ENCODE peak calls at places on chromosome 2, in ten cellular contexts. L, A, Z, Q, N, D, M, R, K and W are unnamed samples.

GRCh38 chr2:64792995-64793639 is 139.4 kb upstream of the SERTAD2 start:
- DNase-seq in L (no peak), M (no peak), R (no peak), Q (no peak), N (no peak), A (no peak), K (no peak), D (no peak), Z (no peak), W (no peak)

GRCh38 chr2:153105829-153106578 is 372.6 kb downstream of the RPRM start:
- DNase-seq in M (peak; percentile 1), R (no peak), D (no peak), Q (no peak), L (no peak), Z (no peak), A (no peak), N (no peak), K (peak; percentile 62), W (no peak)

GRCh38 chr2:210502997-210503621 is 26.6 kb upstream of the LANCL1 start:
- DNase-seq in K (peak; percentile 51), R (no peak), A (peak; percentile 59), Q (no peak), M (peak; percentile 64), N (peak; percentile 67), D (peak; percentile 15), Z (peak; percentile 48), L (peak; percentile 30), W (peak; percentile 67)

GRCh38 chr2:171310889-171311288 is 122.9 kb downstream of the METTL8 start:
- DNase-seq in Q (no peak), M (no peak), R (no peak), L (no peak), Z (no peak), N (no peak), K (no peak), A (no peak), D (no peak), W (no peak)

GRCh38 chr2:207274541-207274940 is 108.8 kb upstream of the KLF7 start:
- DNase-seq in K (no peak), L (no peak), R (no peak), A (no peak), Q (no peak), M (no peak), D (no peak), Z (no peak), N (no peak), W (no peak)

GRCh38 chr2:3768960-3769765 is 65.8 kb downstream of the DCDC2C start:
- DNase-seq in L (no peak), Z (no peak), R (no peak), K (no peak), N (no peak), A (no peak), Q (no peak), M (no peak), D (no peak), W (no peak)

GRCh38 chr2:3246406-3246805 is 131.2 kb downstream of the EIPR1 start:
- DNase-seq in D (no peak), M (no peak), K (no peak), Z (no peak), A (no peak), N (no peak), L (no peak), R (no peak), Q (no peak), W (no peak)

GRCh38 chr2:201452856-201453643 is 1.5 kb downstream of the STRADB start:
- DNase-seq in R (no peak), K (no peak), A (no peak), M (no peak), Z (no peak), Q (no peak), N (no peak), D (no peak), L (no peak), W (no peak)

GRCh38 chr2:205929445-205930027 is 156.4 kb downstream of the INO80D start:
- DNase-seq in M (no peak), L (no peak), K (no peak), Q (no peak), Z (peak; percentile 75), A (no peak), D (no peak), N (peak; percentile 64), R (no peak), W (no peak)

GRCh38 chr2:205930209-205930608 is 155.8 kb downstream of the INO80D start:
- DNase-seq in M (no peak), N (no peak), Q (no peak), A (no peak), Z (no peak), L (no peak), K (peak; percentile 26), R (no peak), D (no peak), W (peak; percentile 74)

GRCh38 chr2:205931388-205931787 is 154.6 kb downstream of the INO80D start:
- DNase-seq in Z (no peak), R (no peak), Q (no peak), D (no peak), L (no peak), M (no peak), N (no peak), A (no peak), K (no peak), W (no peak)

GRCh38 chr2:205924676-205925075 is 161.3 kb downstream of the INO80D start:
- DNase-seq in D (no peak), K (no peak), L (no peak), N (no peak), Q (no peak), Z (no peak), A (no peak), R (no peak), M (no peak), W (no peak)

DNA sequence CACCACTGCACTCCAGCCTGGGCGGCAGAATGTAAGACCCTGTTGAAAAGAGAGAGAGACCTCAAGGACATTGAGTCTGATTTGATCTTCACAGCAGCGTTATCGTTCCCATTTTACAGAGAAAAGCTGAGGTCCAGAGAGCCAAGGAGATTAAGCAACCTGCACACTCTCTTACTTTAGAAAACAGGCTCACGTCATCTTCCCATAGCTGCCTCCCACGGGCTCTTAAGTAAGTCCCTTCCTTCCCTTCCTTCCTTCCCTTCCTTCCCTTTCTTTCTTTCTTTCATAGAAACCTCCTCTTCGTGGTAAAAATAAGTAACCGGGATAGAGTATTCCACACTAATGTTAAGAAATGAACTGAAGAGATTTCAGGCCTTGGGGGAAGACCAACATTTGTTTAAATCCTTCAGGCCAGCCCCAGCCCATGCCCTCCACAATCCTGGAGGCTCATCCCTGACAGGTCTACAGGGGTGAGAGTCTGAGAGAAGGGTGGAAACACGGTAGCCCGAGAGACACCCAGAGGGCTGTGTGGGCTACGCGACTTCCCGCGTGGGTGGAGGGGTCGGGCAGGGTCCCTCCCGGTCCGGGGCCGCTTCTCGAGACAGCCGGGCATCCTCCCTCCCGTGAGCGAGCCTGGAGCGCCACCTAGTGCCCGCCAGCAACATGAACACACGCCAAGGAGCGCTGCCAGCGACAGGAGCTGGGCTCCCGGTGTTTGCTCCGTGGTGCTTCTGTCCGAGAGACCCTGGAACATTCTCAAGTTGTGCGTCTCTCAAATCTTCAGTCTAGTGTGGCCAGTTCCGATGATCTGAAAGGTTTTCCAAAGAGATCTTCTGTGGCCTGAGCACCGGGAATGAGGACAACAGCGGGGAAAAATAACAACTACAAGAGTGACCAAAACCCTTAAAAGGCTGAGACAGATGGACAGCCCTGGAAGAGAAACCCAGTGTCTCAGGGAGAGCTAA is 160.3 kb downstream of the INO80D start:
- DNase-seq in R (peak; percentile 51), A (peak; percentile 94), K (peak; percentile 81), Q (peak; percentile 79), Z (peak; percentile 81), N (peak; percentile 73), L (peak; percentile 75), M (peak; percentile 60), D (peak; percentile 68), W (peak; percentile 81)
- H3K4me3 ChIP-seq in R (peak overlapping the region; percentile 23), A (no peak overlapping the region), K (no peak overlapping the region), Q (no peak overlapping the region), Z (no peak overlapping the region), N (no peak overlapping the region), L (peak overlapping the region; percentile 51), M (peak overlapping the region; percentile 19), D (no peak overlapping the region), W (no peak overlapping the region)

GRCh38 chr2:189500456-189501160 is 59.3 kb downstream of the WDR75 start:
- DNase-seq in K (no peak), D (no peak), Z (no peak), L (no peak), N (no peak), Q (no peak), R (no peak), M (no peak), A (no peak), W (no peak)

GRCh38 chr2:189499137-189499536 is 57.9 kb downstream of the WDR75 start:
- DNase-seq in N (no peak), R (no peak), K (no peak), D (no peak), A (no peak), M (no peak), Q (no peak), L (no peak), Z (no peak), W (no peak)

GRCh38 chr2:189492451-189492850 is 51.2 kb downstream of the WDR75 start:
- DNase-seq in R (no peak), A (no peak), K (no peak), Z (no peak), L (no peak), Q (no peak), M (no peak), N (no peak), D (no peak), W (no peak)

GRCh38 chr2:189501487-189501886 is 60.2 kb downstream of the WDR75 start:
- DNase-seq in D (no peak), R (no peak), K (no peak), L (no peak), Z (no peak), Q (no peak), M (no peak), A (no peak), N (no peak), W (no peak)

DNA sequence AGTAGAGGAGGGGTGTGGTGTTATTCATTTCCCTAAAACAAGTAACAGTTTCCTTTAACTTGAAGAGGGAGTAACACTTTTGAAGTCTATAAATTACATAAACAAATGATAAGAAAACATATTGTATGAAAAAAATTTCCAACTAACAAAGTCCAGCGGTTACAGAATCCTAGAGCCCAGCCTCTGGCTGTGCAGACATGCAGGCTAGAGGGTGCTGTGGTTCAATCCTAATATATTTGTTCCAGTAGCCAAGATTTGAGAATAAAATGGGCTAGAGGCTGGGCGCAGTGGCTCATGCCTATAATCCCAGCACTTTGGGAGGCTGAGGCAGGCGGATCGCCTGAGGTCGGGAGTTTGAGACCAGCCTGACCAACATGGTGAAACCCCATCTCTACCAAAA is 56.9 kb downstream of the WDR75 start:
- DNase-seq in K (no peak), M (peak; percentile 9), A (no peak), Z (no peak), D (no peak), R (no peak), Q (no peak), L (no peak), N (no peak), W (no peak)
- TF ChIP-seq CTCF in K (no peak), M (no peak), A (no peak), Z (no peak), D (peak; percentile 24), R (no peak), Q (no peak), L (peak; percentile 8), N (no peak), W (peak; percentile 30)

DNA sequence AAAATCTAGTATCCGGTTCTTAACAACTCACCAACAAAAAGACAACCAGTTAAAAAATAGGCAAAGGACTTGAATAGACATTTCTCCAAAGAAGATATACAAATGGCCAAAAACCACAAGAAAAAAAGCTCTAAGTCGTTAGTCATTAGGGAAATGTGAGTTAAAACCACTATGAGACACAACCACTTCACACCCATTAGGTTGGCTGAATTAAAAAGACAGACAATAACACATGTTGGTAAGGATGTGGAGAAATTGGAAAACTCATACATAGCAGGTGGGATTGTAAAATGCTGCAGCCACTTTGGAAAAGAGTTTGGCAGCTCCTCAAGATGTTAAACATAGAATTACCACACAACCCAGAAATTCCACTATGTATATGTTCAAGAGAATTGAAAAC is 117.6 kb upstream of the SPATS2L start:
- DNase-seq in R (no peak), Q (no peak), L (no peak), Z (no peak), D (no peak), K (no peak), M (no peak), N (no peak), A (no peak), W (no peak)
- H3K27ac ChIP-seq in R (no peak overlapping the region), Q (no peak overlapping the region), L (no peak overlapping the region), Z (no peak overlapping the region), D (no peak overlapping the region), K (no peak overlapping the region), M (no peak overlapping the region), N (no peak overlapping the region), A (no peak overlapping the region), W (no peak overlapping the region)

DNA sequence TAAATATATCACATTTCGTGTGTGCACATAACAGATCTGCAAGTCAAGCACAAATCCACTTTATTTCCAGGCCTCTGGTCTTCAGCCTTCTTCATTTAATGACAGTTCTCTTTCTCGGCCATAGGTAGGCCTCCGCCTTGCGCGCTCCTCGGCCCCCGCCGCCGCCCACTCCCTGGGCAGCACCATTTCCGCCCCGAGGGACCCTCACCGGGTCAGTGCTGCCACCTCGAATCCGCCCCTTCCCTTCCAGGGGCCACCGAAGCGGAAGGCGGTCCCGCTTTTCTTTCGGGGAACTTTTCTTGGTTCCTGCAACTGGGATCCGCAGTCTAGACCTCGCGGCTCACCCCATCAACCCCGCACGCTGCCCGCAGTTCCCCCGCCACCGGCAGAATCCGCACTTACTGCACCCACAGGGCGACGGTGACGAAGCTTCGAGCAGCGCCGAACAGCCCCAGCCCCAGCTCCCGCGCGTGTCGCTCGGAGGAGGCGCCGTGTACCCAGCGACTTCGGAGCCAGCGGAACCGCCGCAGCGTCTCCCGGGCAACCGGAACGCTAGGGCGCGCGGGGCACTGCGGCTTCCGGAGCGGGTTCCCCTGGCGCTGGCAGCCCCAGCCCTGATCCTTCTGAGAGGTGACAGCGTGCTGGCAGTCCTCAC is at the start of gene CDKL4:
- DNase-seq in Z (peak; percentile 18), L (peak; percentile 22), Q (no peak), K (no peak), R (no peak), N (peak; percentile 30), A (peak; percentile 81), D (no peak), M (no peak), W (peak; percentile 24)
- H3K4me3 ChIP-seq in Z (no peak within 1 kb of the TSS), L (no peak within 1 kb of the TSS), Q (no peak within 1 kb of the TSS), K (no peak within 1 kb of the TSS), R (peak within 1 kb of the TSS; percentile 32), N (no peak within 1 kb of the TSS), A (no peak within 1 kb of the TSS), D (peak within 1 kb of the TSS; percentile 36), M (no peak within 1 kb of the TSS), W (no peak within 1 kb of the TSS)